ENCODE peak calls at places on chromosome 9, in seven cellular contexts. One of them, this sample, is unnamed.
A peak's percentile ranks its signal among the peaks of the same experiment; 100 is the strongest.

GRCh38 chr9:80204054-80204453 is 632.3 kb downstream of the TLE4 start:
- DNase-seq in GM20000: no peak
- DNase-seq in choroid plexus epithelial cell: peak; percentile 34
- DNase-seq in germinal center: no peak
- DNase-seq in Panc1: no peak
- DNase-seq in NCI-H510A: no peak
- DNase-seq in D341Med: no peak
- DNase-seq in this sample: no peak

GRCh38 chr9:19493174-19493811 is 84.5 kb downstream of the ACER2 start:
- DNase-seq in Panc1: peak; percentile 45
- DNase-seq in GM20000: peak; percentile 60
- DNase-seq in D341Med: peak; percentile 73
- DNase-seq in germinal center: peak; percentile 51
- DNase-seq in choroid plexus epithelial cell: peak; percentile 73
- DNase-seq in NCI-H510A: no peak
- DNase-seq in this sample: peak; percentile 92

GRCh38 chr9:110133608-110134214 is 74.2 kb downstream of the C9orf152 start:
- DNase-seq in germinal center: no peak
- DNase-seq in GM20000: no peak
- DNase-seq in choroid plexus epithelial cell: peak; percentile 74
- DNase-seq in Panc1: no peak
- DNase-seq in D341Med: no peak
- DNase-seq in NCI-H510A: no peak
- DNase-seq in this sample: peak; percentile 64

GRCh38 chr9:28234133-28234898 is 661.0 kb upstream of the C9orf72 start:
- DNase-seq in germinal center: no peak
- DNase-seq in NCI-H510A: no peak
- DNase-seq in Panc1: no peak
- DNase-seq in GM20000: no peak
- DNase-seq in D341Med: no peak
- DNase-seq in choroid plexus epithelial cell: peak; percentile 47
- DNase-seq in this sample: no peak

GRCh38 chr9:95808001-95808400 is 67.5 kb upstream of the ERCC6L2 start:
- DNase-seq in choroid plexus epithelial cell: peak; percentile 70
- DNase-seq in GM20000: no peak
- DNase-seq in D341Med: no peak
- DNase-seq in NCI-H510A: no peak
- DNase-seq in Panc1: no peak
- DNase-seq in germinal center: no peak
- DNase-seq in this sample: peak; percentile 54

GRCh38 chr9:77016526-77017504 is 2.6 kb upstream of the FOXB2 start:
- DNase-seq in D341Med: no peak
- DNase-seq in NCI-H510A: no peak
- DNase-seq in GM20000: no peak
- DNase-seq in choroid plexus epithelial cell: no peak
- DNase-seq in germinal center: no peak
- DNase-seq in Panc1: no peak
- DNase-seq in this sample: no peak

GRCh38 chr9:77819672-77820071 is 171.6 kb upstream of the GNA14 start:
- DNase-seq in D341Med: no peak
- DNase-seq in choroid plexus epithelial cell: peak; percentile 65
- DNase-seq in germinal center: no peak
- DNase-seq in Panc1: no peak
- DNase-seq in NCI-H510A: no peak
- DNase-seq in GM20000: no peak
- DNase-seq in this sample: peak; percentile 67

GRCh38 chr9:16344343-16344742 is 526.1 kb downstream of the BNC2 start:
- DNase-seq in Panc1: no peak
- DNase-seq in GM20000: no peak
- DNase-seq in choroid plexus epithelial cell: peak; percentile 89
- DNase-seq in NCI-H510A: no peak
- DNase-seq in D341Med: no peak
- DNase-seq in germinal center: no peak
- DNase-seq in this sample: peak; percentile 91

GRCh38 chr9:81125446-81126092 is 563.8 kb downstream of the TLE1 start:
- DNase-seq in D341Med: no peak
- DNase-seq in NCI-H510A: no peak
- DNase-seq in Panc1: peak; percentile 27
- DNase-seq in GM20000: no peak
- DNase-seq in germinal center: no peak
- DNase-seq in choroid plexus epithelial cell: peak; percentile 80
- DNase-seq in this sample: peak; percentile 45

GRCh38 chr9:124477211-124478013 is 27.2 kb downstream of the ADGRD2 start:
- DNase-seq in germinal center: no peak
- DNase-seq in choroid plexus epithelial cell: no peak
- DNase-seq in NCI-H510A: peak; percentile 35
- DNase-seq in GM20000: no peak
- DNase-seq in Panc1: no peak
- DNase-seq in D341Med: peak; percentile 67
- DNase-seq in this sample: no peak

GRCh38 chr9:129838707-129839259 is 3.5 kb downstream of the USP20 start:
- DNase-seq in D341Med: no peak
- DNase-seq in GM20000: no peak
- DNase-seq in choroid plexus epithelial cell: peak; percentile 80
- DNase-seq in germinal center: no peak
- DNase-seq in NCI-H510A: no peak
- DNase-seq in Panc1: no peak
- DNase-seq in this sample: peak; percentile 51

GRCh38 chr9:132647355-132647754 is 22.4 kb downstream of the DDX31 start:
- DNase-seq in Panc1: no peak
- DNase-seq in germinal center: no peak
- DNase-seq in D341Med: no peak
- DNase-seq in choroid plexus epithelial cell: peak; percentile 97
- DNase-seq in NCI-H510A: no peak
- DNase-seq in GM20000: no peak
- DNase-seq in this sample: peak; percentile 88

GRCh38 chr9:131868766-131869165 is 128.9 kb upstream of the RAPGEF1 start:
- DNase-seq in NCI-H510A: no peak
- DNase-seq in GM20000: no peak
- DNase-seq in choroid plexus epithelial cell: no peak
- DNase-seq in D341Med: no peak
- DNase-seq in germinal center: no peak
- DNase-seq in Panc1: no peak
- DNase-seq in this sample: no peak

GRCh38 chr9:28456886-28457285 is 883.6 kb upstream of the C9orf72 start:
- DNase-seq in choroid plexus epithelial cell: no peak
- DNase-seq in Panc1: no peak
- DNase-seq in germinal center: no peak
- DNase-seq in GM20000: no peak
- DNase-seq in NCI-H510A: no peak
- DNase-seq in D341Med: no peak
- DNase-seq in this sample: no peak

GRCh38 chr9:543478-543877 is 298.0 kb upstream of the DMRT1 start:
- DNase-seq in NCI-H510A: no peak
- DNase-seq in GM20000: no peak
- DNase-seq in Panc1: no peak
- DNase-seq in germinal center: no peak
- DNase-seq in D341Med: no peak
- DNase-seq in choroid plexus epithelial cell: no peak
- DNase-seq in this sample: no peak